ENCODE peak calls at places on chromosomes 6 and 20, in six cellular contexts. P is CD8-positive, alpha-beta T cell; B is Right ventricle myocardium superior; F is heart left ventricle; J is GM23338; T is right cardiac atrium. O is an unnamed sample.
A peak's percentile ranks its signal among the peaks of the same experiment; 100 is the strongest.

GRCh38 chr6:25691885-25692284 is 39.9 kb downstream of the SCGN start:
- ATAC-seq in P (no peak), B (no peak), F (no peak), J (no peak), T (no peak), O (no peak)

GRCh38 chr20:3866464-3866863 is 19.8 kb downstream of the MAVS start:
- ATAC-seq in P (no peak), B (no peak), F (no peak), J (no peak), T (no peak), O (no peak)

GRCh38 chr6:90222724-90223198 is 73.9 kb downstream of the BACH2 start:
- ATAC-seq in P (no peak), B (no peak), F (no peak), J (no peak), T (no peak), O (no peak)

GRCh38 chr6:111712398-111712797 is 106.7 kb upstream of the TRAF3IP2 start:
- ATAC-seq in P (no peak), B (peak; percentile 72), F (peak; percentile 63), J (no peak), T (peak; percentile 68), O (no peak)

GRCh38 chr20:45934046-45934586 is 367 bp upstream of the PCIF1 start:
- ATAC-seq in P (peak; percentile 1), B (peak; percentile 42), F (peak; percentile 30), J (peak; percentile 27), T (peak; percentile 63), O (peak; percentile 46)

GRCh38 chr6:33634203-33634727 is 13.1 kb downstream of the ITPR3 start:
- ATAC-seq in P (no peak), B (peak; percentile 26), F (no peak), J (peak; percentile 12), T (peak; percentile 52), O (peak; percentile 78)

GRCh38 chr6:54813901-54814300 is 32.7 kb upstream of the FAM83B start:
- ATAC-seq in P (no peak), B (no peak), F (no peak), J (no peak), T (no peak), O (no peak)

GRCh38 chr20:478010-478948 is 15.9 kb upstream of the TBC1D20 start:
- ATAC-seq in P (no peak), B (peak; percentile 53), F (no peak), J (no peak), T (no peak), O (no peak)

GRCh38 chr6:161079566-161080262 is 88.1 kb downstream of the MAP3K4 start:
- ATAC-seq in P (peak; percentile 56), B (no peak), F (no peak), J (no peak), T (peak; percentile 34), O (no peak)

GRCh38 chr6:128513878-128514277 is 6.5 kb downstream of the PTPRK start:
- ATAC-seq in P (no peak), B (no peak), F (no peak), J (no peak), T (no peak), O (no peak)

GRCh38 chr6:55643868-55644267 is 64.9 kb upstream of the HMGCLL1 start:
- ATAC-seq in P (no peak), B (no peak), F (no peak), J (no peak), T (no peak), O (no peak)

GRCh38 chr6:146189131-146189530 is 160.3 kb downstream of the GRM1 start:
- ATAC-seq in P (no peak), B (no peak), F (no peak), J (no peak), T (no peak), O (no peak)

GRCh38 chr6:85685713-85686112 is 43.0 kb upstream of the SYNCRIP start:
- ATAC-seq in P (no peak), B (no peak), F (no peak), J (no peak), T (no peak), O (no peak)

GRCh38 chr6:159093608-159094443 is 49.0 kb upstream of the TAGAP start:
- ATAC-seq in P (no peak), B (no peak), F (no peak), J (peak; percentile 37), T (no peak), O (no peak)

GRCh38 chr6:129100164-129100563 is 217.2 kb downstream of the LAMA2 start:
- ATAC-seq in P (no peak), B (no peak), F (no peak), J (no peak), T (no peak), O (no peak)

GRCh38 chr6:149203509-149203908 is 114.0 kb upstream of the TAB2 start:
- ATAC-seq in P (no peak), B (no peak), F (no peak), J (no peak), T (no peak), O (no peak)

GRCh38 chr20:32396656-32397160 is 38.6 kb downstream of the ASXL1 start:
- ATAC-seq in P (no peak), B (no peak), F (no peak), J (no peak), T (no peak), O (no peak)

GRCh38 chr20:23161968-23162696 is 76.0 kb upstream of the CD93 start:
- ATAC-seq in P (no peak), B (peak; percentile 84), F (peak; percentile 85), J (no peak), T (peak; percentile 90), O (no peak)

GRCh38 chr20:54107600-54108393 is 37.4 kb upstream of the BCAS1 start:
- ATAC-seq in P (no peak), B (no peak), F (no peak), J (no peak), T (no peak), O (no peak)

GRCh38 chr6:47357827-47358226 is 48.1 kb upstream of the TNFRSF21 start:
- ATAC-seq in P (no peak), B (no peak), F (no peak), J (no peak), T (no peak), O (no peak)

GRCh38 chr6:134331255-134331654 is 13.3 kb upstream of the SGK1 start:
- ATAC-seq in P (no peak), B (no peak), F (no peak), J (no peak), T (no peak), O (no peak)

GRCh38 chr6:31585531-31585930 is 546 bp upstream of the LST1 start:
- ATAC-seq in P (peak; percentile 14), B (no peak), F (no peak), J (peak; percentile 22), T (no peak), O (no peak)

GRCh38 chr6:139388384-139388783 is 13.9 kb upstream of the CITED2 start:
- ATAC-seq in P (no peak), B (no peak), F (no peak), J (no peak), T (no peak), O (no peak)

GRCh38 chr6:33761581-33761921 is 14.8 kb upstream of the IP6K3 start:
- ATAC-seq in P (no peak), B (peak; percentile 11), F (no peak), J (no peak), T (peak; percentile 7), O (peak; percentile 18)

O was measured in SK-N-SH treated with all-trans-retinoic acid at 6 μM for 48 hours.